ENCODE peak calls at places on chromosomes 4 and X, in nine cellular contexts. E, K, L, N, B, A, J, W and G are unnamed samples.

GRCh38 chrX:117522725-117523700 is 593.6 kb downstream of the KLHL13 start:
- DNase-seq in K (no peak), W (no peak), A (no peak), B (no peak), J (no peak), L (no peak), E (no peak), N (no peak), G (no peak)

GRCh38 chr4:154731756-154732155 is 12.0 kb upstream of the LRAT start:
- DNase-seq in E (no peak), W (no peak), N (no peak), B (no peak), K (no peak), A (no peak), J (no peak), L (no peak), G (no peak)

GRCh38 chr4:165972747-165973146 is 99.7 kb downstream of the TLL1 start:
- DNase-seq in E (no peak), J (no peak), N (no peak), K (no peak), B (no peak), W (no peak), L (no peak), A (no peak), G (no peak)

GRCh38 chrX:134599173-134599914 is 58.9 kb downstream of the PLAC1 start:
- DNase-seq in B (no peak), N (no peak), A (no peak), E (no peak), L (peak), J (no peak), W (peak), K (no peak), G (no peak)

GRCh38 chr4:57051100-57051499 is 59.1 kb downstream of the IGFBP7 start:
- DNase-seq in B (no peak), J (no peak), N (no peak), E (no peak), A (no peak), K (no peak), L (peak), W (no peak), G (no peak)

GRCh38 chrX:68912113-68912980 is 83.5 kb downstream of the EFNB1 start:
- DNase-seq in A (no peak), W (no peak), B (no peak), J (no peak), N (no peak), E (peak), L (no peak), K (no peak), G (no peak)

GRCh38 chrX:13092455-13092941 is 48.1 kb upstream of the FAM9C start:
- DNase-seq in L (no peak), B (peak), A (no peak), J (peak), E (no peak), W (no peak), K (no peak), N (peak), G (peak)

GRCh38 chr4:53015681-53016080 is 153.6 kb downstream of the RASL11B start:
- DNase-seq in N (no peak), L (peak), A (peak), B (no peak), K (no peak), W (no peak), J (no peak), E (peak), G (no peak)

GRCh38 chr4:6502147-6502546 is 29.7 kb upstream of the PPP2R2C start:
- DNase-seq in A (no peak), W (no peak), N (peak), K (no peak), L (no peak), B (no peak), J (no peak), E (no peak), G (no peak)

GRCh38 chr4:119872344-119873031 is 194.2 kb downstream of the MAD2L1 start:
- DNase-seq in N (no peak), K (no peak), A (no peak), E (no peak), B (no peak), J (no peak), W (no peak), L (no peak), G (no peak)

GRCh38 chr4:164177186-164177585 is 576.7 kb upstream of the SMIM31 start:
- DNase-seq in W (no peak), K (no peak), J (no peak), A (no peak), L (no peak), E (no peak), B (no peak), N (no peak), G (no peak)

GRCh38 chrX:97984641-97985040 is 1100.9 kb downstream of the RPA4 start:
- DNase-seq in W (no peak), E (no peak), A (no peak), N (no peak), J (no peak), K (no peak), L (no peak), B (no peak), G (no peak)

GRCh38 chr4:26127851-26128337 is 192.9 kb upstream of the RBPJ start:
- DNase-seq in E (no peak), L (no peak), A (no peak), J (no peak), B (no peak), N (no peak), W (no peak), K (no peak), G (no peak)

GRCh38 chr4:145043306-145043705 is 54.7 kb downstream of the ANAPC10 start:
- DNase-seq in J (no peak), K (no peak), L (no peak), A (no peak), N (no peak), E (no peak), W (no peak), B (no peak), G (no peak)

GRCh38 chr4:93368968-93369367 is 459.6 kb upstream of the ATOH1 start:
- DNase-seq in A (no peak), E (no peak), B (no peak), K (no peak), N (no peak), J (no peak), W (no peak), L (no peak), G (no peak)

GRCh38 chr4:3945511-3946290 is 179.5 kb downstream of the ADRA2C start:
- DNase-seq in K (no peak), J (no peak), L (no peak), B (no peak), E (no peak), W (no peak), A (no peak), N (no peak), G (no peak)

GRCh38 chrX:34638116-34638515 is 19.0 kb downstream of the TMEM47 start:
- DNase-seq in W (no peak), J (no peak), K (no peak), L (peak), A (peak), B (no peak), E (peak), N (no peak), G (no peak)

GRCh38 chr4:3781193-3781886 is 15.2 kb downstream of the ADRA2C start:
- DNase-seq in K (no peak), A (no peak), E (no peak), J (no peak), W (no peak), B (no peak), L (no peak), N (no peak), G (no peak)

GRCh38 chr4:163556169-163556568 is 61.7 kb downstream of the TMA16 start:
- DNase-seq in A (peak), L (no peak), W (no peak), K (no peak), B (no peak), N (peak), J (no peak), E (no peak), G (no peak)

GRCh38 chr4:140296871-140297570 is 76.4 kb upstream of the SCOC start:
- DNase-seq in W (no peak), N (no peak), L (no peak), B (no peak), J (no peak), A (peak), K (no peak), E (no peak), G (no peak)

GRCh38 chr4:139509727-139510410 is 46.1 kb downstream of the SETD7 start:
- DNase-seq in A (no peak), E (no peak), W (no peak), B (no peak), L (peak), J (no peak), K (no peak), N (no peak), G (no peak)

GRCh38 chr4:113673450-113673849 is 88.1 kb downstream of the CAMK2D start:
- DNase-seq in N (peak), L (no peak), W (no peak), A (peak), E (no peak), K (no peak), J (peak), B (no peak), G (no peak)

GRCh38 chr4:70925899-70926635 is 23.9 kb downstream of the MOB1B start:
- DNase-seq in E (no peak), W (no peak), N (peak), K (no peak), J (no peak), B (no peak), L (no peak), A (no peak), G (no peak)

GRCh38 chrX:44012484-44013096 is 39.4 kb upstream of the NDP start:
- DNase-seq in J (peak), L (peak), N (no peak), K (no peak), E (no peak), B (no peak), W (no peak), A (peak), G (no peak)

GRCh38 chrX:148459343-148459742 is 41.1 kb upstream of the AFF2 start:
- DNase-seq in L (no peak), E (no peak), K (no peak), J (no peak), N (peak), B (no peak), W (no peak), A (no peak), G (no peak)

GRCh38 chrX:95057341-95057740 is 1383.3 kb downstream of the FAM133A start:
- DNase-seq in W (no peak), L (no peak), B (no peak), N (no peak), J (no peak), K (no peak), A (no peak), E (no peak), G (no peak)